ENCODE peak calls at places on chromosomes 6 and 20, in five cellular contexts. One of them, this sample, is unnamed.
A peak's percentile ranks its signal among the peaks of the same experiment; 100 is the strongest.

GRCh38 chr20:25310921-25311728 is 63.2 kb downstream of the PYGB start:
- DNase-seq in HCT116: no peak
- DNase-seq in stomach: peak; percentile 20
- DNase-seq in HepG2: peak; percentile 55
- DNase-seq in GM12878: no peak
- DNase-seq in this sample: no peak

GRCh38 chr20:5191829-5192569 is 65.2 kb downstream of the CDS2 start:
- DNase-seq in HCT116: peak; percentile 51
- DNase-seq in stomach: peak; percentile 34
- DNase-seq in HepG2: peak; percentile 90
- DNase-seq in GM12878: peak; percentile 61
- DNase-seq in this sample: peak; percentile 48

GRCh38 chr6:44247338-44248302 is 719 bp downstream of the HSP90AB1 start:
- DNase-seq in HCT116: no peak
- DNase-seq in stomach: peak; percentile 80
- DNase-seq in HepG2: peak; percentile 36
- DNase-seq in GM12878: no peak
- DNase-seq in this sample: peak; percentile 67

GRCh38 chr20:10360878-10361277 is 73.1 kb downstream of the MKKS start:
- DNase-seq in HCT116: no peak
- DNase-seq in stomach: no peak
- DNase-seq in HepG2: no peak
- DNase-seq in GM12878: no peak
- DNase-seq in this sample: no peak

GRCh38 chr6:170256641-170257040 is 34.2 kb downstream of the DLL1 start:
- DNase-seq in HCT116: no peak
- DNase-seq in stomach: no peak
- DNase-seq in HepG2: no peak
- DNase-seq in GM12878: no peak
- DNase-seq in this sample: no peak

GRCh38 chr6:48369100-48369499 is 258.1 kb upstream of the PTCHD4 start:
- DNase-seq in HCT116: no peak
- DNase-seq in stomach: no peak
- DNase-seq in HepG2: no peak
- DNase-seq in GM12878: no peak
- DNase-seq in this sample: no peak

GRCh38 chr20:25308671-25309394 is 60.9 kb downstream of the PYGB start:
- DNase-seq in HCT116: peak; percentile 28
- DNase-seq in stomach: no peak
- DNase-seq in HepG2: peak; percentile 28
- DNase-seq in GM12878: no peak
- DNase-seq in this sample: no peak

GRCh38 chr20:12012241-12013222 is 94.8 kb downstream of the BTBD3 start:
- DNase-seq in HCT116: peak; percentile 31
- DNase-seq in stomach: peak; percentile 28
- DNase-seq in HepG2: peak; percentile 67
- DNase-seq in GM12878: peak; percentile 12
- DNase-seq in this sample: peak; percentile 74

GRCh38 chr6:151422981-151423380 is 28.9 kb downstream of the RMND1 start:
- DNase-seq in HCT116: no peak
- DNase-seq in stomach: no peak
- DNase-seq in HepG2: no peak
- DNase-seq in GM12878: no peak
- DNase-seq in this sample: no peak

GRCh38 chr20:47348539-47349142 is 7.9 kb downstream of the ZMYND8 start:
- DNase-seq in HCT116: no peak
- DNase-seq in stomach: no peak
- DNase-seq in HepG2: no peak
- DNase-seq in GM12878: no peak
- DNase-seq in this sample: no peak

GRCh38 chr6:36954262-36954931 is at the start of gene PI16:
- DNase-seq in HCT116: no peak
- DNase-seq in stomach: no peak
- DNase-seq in HepG2: no peak
- DNase-seq in GM12878: no peak
- DNase-seq in this sample: no peak

GRCh38 chr6:158002951-158003853 is 21.5 kb downstream of the SYNJ2 start:
- DNase-seq in HCT116: no peak
- DNase-seq in stomach: no peak
- DNase-seq in HepG2: no peak
- DNase-seq in GM12878: no peak
- DNase-seq in this sample: no peak

GRCh38 chr20:58637466-58638198 is 13.5 kb upstream of the STX16 start:
- DNase-seq in HCT116: no peak
- DNase-seq in stomach: no peak
- DNase-seq in HepG2: no peak
- DNase-seq in GM12878: no peak
- DNase-seq in this sample: no peak

GRCh38 chr6:146282837-146283236 is 254.0 kb downstream of the GRM1 start:
- DNase-seq in HCT116: no peak
- DNase-seq in stomach: no peak
- DNase-seq in HepG2: no peak
- DNase-seq in GM12878: no peak
- DNase-seq in this sample: no peak

GRCh38 chr6:17780071-17780470 is 73.3 kb upstream of the NUP153 start:
- DNase-seq in HCT116: no peak
- DNase-seq in stomach: no peak
- DNase-seq in HepG2: no peak
- DNase-seq in GM12878: no peak
- DNase-seq in this sample: no peak

GRCh38 chr6:6230286-6230685 is 90.2 kb downstream of the F13A1 start:
- DNase-seq in HCT116: no peak
- DNase-seq in stomach: peak; percentile 41
- DNase-seq in HepG2: peak; percentile 16
- DNase-seq in GM12878: no peak
- DNase-seq in this sample: no peak

GRCh38 chr6:141103246-141103645 is 1029.5 kb upstream of the GJE1 start:
- DNase-seq in HCT116: peak; percentile 26
- DNase-seq in stomach: no peak
- DNase-seq in HepG2: no peak
- DNase-seq in GM12878: no peak
- DNase-seq in this sample: no peak

GRCh38 chr6:27650620-27651370 is 177.9 kb upstream of the ZNF184 start:
- DNase-seq in HCT116: peak; percentile 78
- DNase-seq in stomach: no peak
- DNase-seq in HepG2: peak; percentile 81
- DNase-seq in GM12878: no peak
- DNase-seq in this sample: peak; percentile 58

DNA sequence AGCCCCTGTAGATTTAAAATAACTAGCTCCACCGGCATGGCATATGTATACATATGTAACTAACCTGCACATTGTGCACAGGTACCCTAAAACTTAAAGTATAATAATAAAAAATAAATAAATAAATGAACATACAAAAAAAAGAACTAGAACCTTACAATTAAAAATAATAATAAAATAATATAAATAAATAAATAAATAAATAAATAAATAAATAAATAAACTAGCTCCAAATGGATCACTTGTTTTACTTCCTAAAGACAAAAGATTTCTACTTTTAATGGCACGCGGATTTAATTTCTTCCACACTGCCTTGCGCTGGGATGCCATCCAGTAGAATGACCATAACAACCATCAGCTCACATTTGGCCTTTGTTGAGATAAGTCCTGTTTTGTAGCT is 141.0 kb upstream of the NRSN1 start:
- DNase-seq in HCT116: no peak
- DNase-seq in stomach: no peak
- DNase-seq in HepG2: no peak
- DNase-seq in GM12878: no peak
- DNase-seq in this sample: no peak
- H3K27me3 ChIP-seq in HCT116: no peaks in the 10 kb centered on the region
- H3K27me3 ChIP-seq in stomach: no peaks in the 10 kb centered on the region
- H3K27me3 ChIP-seq in HepG2: no peaks in the 10 kb centered on the region
- H3K27me3 ChIP-seq in GM12878: no peaks in the 10 kb centered on the region
- H3K27me3 ChIP-seq in this sample: no peaks in the 10 kb centered on the region

GRCh38 chr6:318265-318890 is 26.1 kb downstream of the DUSP22 start:
- DNase-seq in HCT116: no peak
- DNase-seq in stomach: no peak
- DNase-seq in HepG2: no peak
- DNase-seq in GM12878: no peak
- DNase-seq in this sample: no peak
- TF ChIP-seq POLR2AphosphoS5 in HCT116: no peak
- TF ChIP-seq POLR2AphosphoS5 in stomach: no peak
- TF ChIP-seq POLR2AphosphoS5 in HepG2: no peak
- TF ChIP-seq POLR2AphosphoS5 in GM12878: peak; percentile 71
- TF ChIP-seq POLR2AphosphoS5 in this sample: no peak

GRCh38 chr6:39029156-39030011 is 19.2 kb upstream of the GLP1R start:
- DNase-seq in HCT116: peak; percentile 12
- DNase-seq in stomach: no peak
- DNase-seq in HepG2: peak; percentile 22
- DNase-seq in GM12878: no peak
- DNase-seq in this sample: peak; percentile 29
- H3K27me3 ChIP-seq in HCT116: peaks cover 72% of the 10 kb centered on the region
- H3K27me3 ChIP-seq in stomach: peaks cover 4% of the 10 kb centered on the region
- H3K27me3 ChIP-seq in HepG2: peaks cover 2% of the 10 kb centered on the region
- H3K27me3 ChIP-seq in GM12878: no peaks in the 10 kb centered on the region
- H3K27me3 ChIP-seq in this sample: peaks cover 8% of the 10 kb centered on the region

DNA sequence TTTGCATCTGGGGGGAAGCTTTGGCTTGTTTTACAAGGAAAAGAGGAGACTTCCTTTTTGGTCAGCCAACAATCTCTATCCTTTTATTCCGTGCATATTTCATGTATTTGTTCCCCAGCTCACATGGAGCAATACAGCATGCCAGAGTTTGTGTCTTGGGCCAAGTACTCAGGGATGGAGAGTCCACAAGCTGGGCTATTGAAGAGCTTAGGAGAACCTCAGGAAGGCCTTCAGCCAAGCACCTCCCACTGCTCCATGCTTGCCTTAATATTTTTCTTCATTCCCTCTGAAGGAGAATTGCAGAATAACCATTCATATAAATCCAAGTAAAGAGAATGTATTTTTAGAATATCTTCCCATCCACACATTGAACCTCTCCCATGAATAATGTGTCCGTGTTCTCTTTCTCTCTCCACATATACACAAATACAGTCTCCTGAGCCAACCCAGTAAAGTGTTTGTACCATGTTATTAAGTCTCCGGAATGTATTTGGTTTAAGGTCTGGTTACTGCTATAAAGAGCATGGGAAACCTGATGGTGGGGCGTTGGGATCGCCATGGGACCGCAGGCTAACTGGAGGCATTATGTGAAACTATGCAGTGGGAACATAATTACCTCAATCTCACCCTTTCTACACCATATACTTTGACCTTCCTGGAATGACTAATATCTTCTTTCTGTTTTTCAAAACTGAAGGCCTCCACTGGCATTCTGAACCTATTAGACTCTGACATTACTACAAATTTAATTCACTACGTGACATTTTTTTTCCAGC is 3.0 kb downstream of the LAMA4 start:
- DNase-seq in HCT116: no peak
- DNase-seq in stomach: no peak
- DNase-seq in HepG2: no peak
- DNase-seq in GM12878: no peak
- DNase-seq in this sample: no peak
- TF ChIP-seq POLR2AphosphoS5 in HCT116: no peak
- TF ChIP-seq POLR2AphosphoS5 in stomach: no peak
- TF ChIP-seq POLR2AphosphoS5 in HepG2: no peak
- TF ChIP-seq POLR2AphosphoS5 in GM12878: no peak
- TF ChIP-seq POLR2AphosphoS5 in this sample: no peak

GRCh38 chr20:49862607-49863200 is 50.1 kb downstream of the SLC9A8 start:
- DNase-seq in HCT116: no peak
- DNase-seq in stomach: no peak
- DNase-seq in HepG2: no peak
- DNase-seq in GM12878: no peak
- DNase-seq in this sample: no peak

GRCh38 chr20:49859807-49860206 is 47.2 kb downstream of the SLC9A8 start:
- DNase-seq in HCT116: no peak
- DNase-seq in stomach: no peak
- DNase-seq in HepG2: no peak
- DNase-seq in GM12878: no peak
- DNase-seq in this sample: no peak

GRCh38 chr20:49858076-49858565 is 45.5 kb downstream of the SLC9A8 start:
- DNase-seq in HCT116: no peak
- DNase-seq in stomach: no peak
- DNase-seq in HepG2: no peak
- DNase-seq in GM12878: no peak
- DNase-seq in this sample: no peak

GRCh38 chr20:49856904-49857303 is 44.3 kb downstream of the SLC9A8 start:
- DNase-seq in HCT116: no peak
- DNase-seq in stomach: no peak
- DNase-seq in HepG2: no peak
- DNase-seq in GM12878: no peak
- DNase-seq in this sample: no peak

DNA sequence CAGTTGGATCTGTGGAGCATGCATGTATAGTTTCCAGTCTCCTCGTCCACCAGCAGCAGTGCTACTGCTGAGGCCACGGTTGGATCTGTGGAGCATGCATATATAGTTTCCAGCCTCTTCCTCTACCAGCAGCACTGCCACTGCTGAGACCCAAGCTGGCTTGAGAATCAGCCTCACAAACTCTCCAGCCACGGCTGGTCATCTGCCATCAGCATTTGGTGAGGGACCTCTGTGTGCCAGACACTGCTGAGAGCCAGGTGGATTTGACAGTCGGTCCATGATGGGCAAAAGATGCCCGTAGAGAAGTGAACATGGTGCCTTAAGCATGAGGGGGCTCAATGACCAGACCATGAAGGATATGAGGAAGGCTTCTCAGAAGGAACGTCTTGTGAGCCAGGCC is 46.4 kb downstream of the SLC9A8 start:
- DNase-seq in HCT116: no peak
- DNase-seq in stomach: no peak
- DNase-seq in HepG2: no peak
- DNase-seq in GM12878: no peak
- DNase-seq in this sample: no peak
- H3K27me3 ChIP-seq in HCT116: no peaks in the 10 kb centered on the region
- H3K27me3 ChIP-seq in stomach: no peaks in the 10 kb centered on the region
- H3K27me3 ChIP-seq in HepG2: no peaks in the 10 kb centered on the region
- H3K27me3 ChIP-seq in GM12878: no peaks in the 10 kb centered on the region
- H3K27me3 ChIP-seq in this sample: no peaks in the 10 kb centered on the region

GRCh38 chr6:143629104-143630080 is 48.4 kb upstream of the PHACTR2 start:
- DNase-seq in HCT116: no peak
- DNase-seq in stomach: no peak
- DNase-seq in HepG2: no peak
- DNase-seq in GM12878: no peak
- DNase-seq in this sample: no peak
- TF ChIP-seq POLR2AphosphoS5 in HCT116: no peak
- TF ChIP-seq POLR2AphosphoS5 in stomach: peak; percentile 23
- TF ChIP-seq POLR2AphosphoS5 in HepG2: no peak
- TF ChIP-seq POLR2AphosphoS5 in GM12878: no peak
- TF ChIP-seq POLR2AphosphoS5 in this sample: no peak

DNA sequence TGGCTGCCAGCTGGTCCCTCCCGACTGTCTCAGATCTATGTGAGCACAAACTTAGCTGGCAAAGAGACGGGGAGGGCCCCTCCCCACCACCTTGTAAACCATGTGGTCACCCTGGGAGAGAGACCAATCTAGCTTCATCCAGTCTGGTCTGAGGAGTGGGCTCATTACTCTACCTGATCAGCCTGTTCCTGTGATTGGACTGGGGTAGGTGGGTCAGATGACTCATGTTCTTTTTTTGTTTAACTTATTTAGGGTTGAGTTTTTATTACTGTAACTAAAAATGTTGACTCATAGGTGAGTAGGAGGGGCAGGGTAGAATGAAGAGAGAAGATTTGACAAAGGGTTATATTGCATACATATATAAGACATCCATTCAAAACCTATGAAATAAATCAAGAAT is 4.7 kb downstream of the GSTA4 start:
- DNase-seq in HCT116: no peak
- DNase-seq in stomach: no peak
- DNase-seq in HepG2: no peak
- DNase-seq in GM12878: no peak
- DNase-seq in this sample: no peak
- H3K27me3 ChIP-seq in HCT116: no peaks in the 10 kb centered on the region
- H3K27me3 ChIP-seq in stomach: no peaks in the 10 kb centered on the region
- H3K27me3 ChIP-seq in HepG2: no peaks in the 10 kb centered on the region
- H3K27me3 ChIP-seq in GM12878: no peaks in the 10 kb centered on the region
- H3K27me3 ChIP-seq in this sample: peaks cover 4% of the 10 kb centered on the region

This sample was measured in HL-60.